ENCODE peak calls at places on chromosomes 5 and 9, in ten cellular contexts. S is RWPE1, O is chondrocyte, D is choroid plexus epithelial cell, L is dorsolateral prefrontal cortex, P is HCT116, U is MCF 10A, T is GM23338, B is K562, F is NB4. W is an unnamed sample.

GRCh38 chr9:110050925-110051355 is 157.0 kb downstream of the C9orf152 start:
- DNase-seq in L (no peak), B (no peak), S (peak; percentile 94), F (peak; percentile 79), D (peak; percentile 90), U (peak; percentile 94), O (no peak), T (no peak), P (peak; percentile 48), W (no peak)

GRCh38 chr5:29930316-29930715 is 1263.2 kb upstream of the CDH6 start:
- DNase-seq in U (peak; percentile 0), O (no peak), L (no peak), F (no peak), S (no peak), B (peak; percentile 23), D (no peak), T (peak; percentile 10), P (no peak), W (no peak)

GRCh38 chr9:95447660-95448420 is 68.9 kb downstream of the PTCH1 start:
- DNase-seq in T (peak; percentile 49), U (no peak), P (no peak), L (no peak), O (no peak), F (no peak), S (no peak), D (no peak), B (no peak), W (no peak)

GRCh38 chr5:72234265-72234700 is 85.8 kb downstream of the MRPS27 start:
- DNase-seq in T (peak; percentile 43), P (no peak), U (peak; percentile 70), L (no peak), F (peak; percentile 89), S (peak; percentile 66), D (peak; percentile 77), O (no peak), B (peak; percentile 87), W (no peak)

GRCh38 chr5:11069041-11069440 is 308.0 kb upstream of the DAP start:
- DNase-seq in F (no peak), O (no peak), L (no peak), T (no peak), S (no peak), P (no peak), B (no peak), U (no peak), D (no peak), W (no peak)

GRCh38 chr5:150443242-150444075 is 6.1 kb downstream of the RPS14 start:
- DNase-seq in D (no peak), P (no peak), S (no peak), F (peak; percentile 37), O (no peak), B (peak; percentile 30), L (peak; percentile 68), T (no peak), U (peak; percentile 30), W (no peak)

GRCh38 chr5:97534166-97534565 is 351.1 kb upstream of the RIOK2 start:
- DNase-seq in P (peak; percentile 51), T (peak; percentile 65), D (peak; percentile 97), L (no peak), U (peak; percentile 87), F (peak; percentile 71), S (peak; percentile 83), B (peak; percentile 9), O (no peak), W (no peak)

GRCh38 chr9:33946779-33947535 is 101.7 kb downstream of the UBAP2 start:
- DNase-seq in S (peak; percentile 84), P (no peak), F (no peak), D (peak; percentile 96), B (no peak), U (peak; percentile 85), O (no peak), L (no peak), T (no peak), W (no peak)

GRCh38 chr5:3659907-3660306 is 64.3 kb downstream of the IRX1 start:
- DNase-seq in U (no peak), S (peak; percentile 33), P (no peak), D (no peak), L (no peak), T (no peak), B (peak; percentile 9), O (no peak), F (peak; percentile 21), W (no peak)

GRCh38 chr9:108151161-108151586 is 661.6 kb upstream of the KLF4 start:
- DNase-seq in F (peak; percentile 68), O (no peak), T (no peak), S (peak; percentile 36), L (no peak), B (peak; percentile 33), P (no peak), D (peak; percentile 69), U (peak; percentile 81), W (no peak)

GRCh38 chr5:171308453-171309275 is at the start of gene TLX3:
- DNase-seq in T (peak; percentile 96), U (no peak), P (peak; percentile 87), L (no peak), B (no peak), S (peak; percentile 75), F (no peak), O (no peak), D (no peak), W (no peak)

GRCh38 chr5:142110046-142110531 is 1.5 kb downstream of the NDFIP1 start:
- DNase-seq in L (no peak), D (peak; percentile 41), T (no peak), S (peak; percentile 36), B (peak; percentile 51), F (peak; percentile 68), U (peak; percentile 58), P (no peak), O (no peak), W (no peak)

GRCh38 chr5:14849516-14850294 is 21.9 kb downstream of the ANKH start:
- DNase-seq in B (no peak), S (peak; percentile 39), L (no peak), T (peak; percentile 22), O (no peak), P (no peak), D (peak; percentile 26), U (peak; percentile 9), F (no peak), W (no peak)

GRCh38 chr9:34997375-34997774 is 7.8 kb downstream of the DNAJB5 start:
- DNase-seq in S (no peak), D (no peak), P (no peak), L (no peak), O (no peak), F (no peak), T (no peak), U (no peak), B (peak; percentile 71), W (no peak)

GRCh38 chr5:35924950-35925722 is 13.3 kb downstream of the CAPSL start:
- DNase-seq in S (peak; percentile 65), B (peak; percentile 62), O (no peak), D (peak; percentile 81), T (peak; percentile 87), L (peak; percentile 79), U (peak; percentile 81), F (peak; percentile 64), P (peak; percentile 21), W (no peak)
- TF ChIP-seq CTCF in S (peak; percentile 84), B (peak; percentile 75), O (peak; percentile 90), D (peak; percentile 80), T (peak; percentile 74), L (peak; percentile 78), U (peak; percentile 88), F (peak; percentile 54), P (peak; percentile 45), W (peak; percentile 77)

DNA sequence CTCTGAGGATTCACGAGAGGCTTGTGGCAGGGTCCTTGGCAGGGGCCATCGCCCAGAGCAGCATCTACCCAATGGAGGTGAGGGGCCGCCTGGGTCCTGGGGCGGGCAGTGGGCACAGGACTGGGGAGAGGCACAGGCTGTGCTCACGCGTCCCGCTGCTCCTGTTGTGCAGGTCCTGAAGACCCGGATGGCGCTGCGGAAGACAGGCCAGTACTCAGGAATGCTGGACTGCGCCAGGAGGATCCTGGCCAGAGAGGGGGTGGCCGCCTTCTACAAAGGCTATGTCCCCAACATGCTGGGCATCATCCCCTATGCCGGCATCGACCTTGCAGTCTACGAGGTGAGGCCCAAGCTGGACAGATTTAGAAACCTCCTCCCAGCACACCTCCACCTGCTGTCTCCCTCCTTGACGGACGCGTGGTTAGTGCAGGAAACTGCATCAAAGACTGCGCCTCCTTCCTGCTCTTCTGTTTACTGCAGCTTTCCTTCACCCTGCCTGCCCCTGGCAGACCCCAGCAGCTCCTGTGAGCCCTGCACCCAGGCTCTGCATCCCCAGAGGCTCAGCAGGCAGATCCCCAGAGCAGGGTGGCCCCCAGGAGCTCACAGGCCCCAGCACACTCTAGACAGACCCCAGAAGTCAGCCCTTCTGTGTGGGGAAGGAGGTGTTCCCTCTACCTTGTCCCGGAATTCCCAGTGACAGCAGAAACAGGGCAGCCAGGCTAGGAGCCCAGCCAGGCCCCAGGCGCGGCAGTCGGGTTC is 21.2 kb downstream of the PTGES2 start:
- DNase-seq in P (no peak), O (no peak), T (no peak), D (no peak), L (no peak), B (no peak), S (no peak), F (no peak), U (no peak), W (no peak)
- TF ChIP-seq CTCF in P (no peak), O (no peak), T (peak; percentile 14), D (no peak), L (no peak), B (peak; percentile 13), S (no peak), F (no peak), U (no peak), W (no peak)

DNA sequence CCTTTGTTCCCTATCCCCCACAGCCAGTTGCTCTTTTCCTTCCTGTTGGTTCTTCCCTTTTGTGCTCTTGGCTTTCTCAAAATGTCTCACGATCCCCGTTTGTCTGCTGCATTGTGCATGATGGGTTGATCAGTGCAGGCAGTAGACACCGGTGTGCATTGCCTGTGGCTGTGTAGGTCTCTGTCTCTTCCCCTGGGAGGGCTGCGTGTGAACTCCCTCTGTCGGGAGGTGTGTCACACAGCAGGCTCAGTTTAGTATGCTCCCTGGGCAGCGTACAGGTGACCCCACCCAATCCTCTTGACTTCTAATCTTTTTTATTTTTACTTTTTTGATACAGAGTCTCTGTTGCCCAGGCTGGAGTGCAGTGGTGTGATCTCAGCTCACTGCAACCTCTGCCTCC is 265.3 kb downstream of the FSTL4 start:
- DNase-seq in O (no peak), B (peak; percentile 26), U (peak; percentile 36), P (peak; percentile 56), S (no peak), L (no peak), D (no peak), T (peak; percentile 43), F (no peak), W (no peak)
- TF ChIP-seq CTCF in O (no peak), B (peak; percentile 53), U (peak; percentile 10), P (peak; percentile 73), S (no peak), L (no peak), D (no peak), T (peak; percentile 11), F (no peak), W (peak; percentile 16)

DNA sequence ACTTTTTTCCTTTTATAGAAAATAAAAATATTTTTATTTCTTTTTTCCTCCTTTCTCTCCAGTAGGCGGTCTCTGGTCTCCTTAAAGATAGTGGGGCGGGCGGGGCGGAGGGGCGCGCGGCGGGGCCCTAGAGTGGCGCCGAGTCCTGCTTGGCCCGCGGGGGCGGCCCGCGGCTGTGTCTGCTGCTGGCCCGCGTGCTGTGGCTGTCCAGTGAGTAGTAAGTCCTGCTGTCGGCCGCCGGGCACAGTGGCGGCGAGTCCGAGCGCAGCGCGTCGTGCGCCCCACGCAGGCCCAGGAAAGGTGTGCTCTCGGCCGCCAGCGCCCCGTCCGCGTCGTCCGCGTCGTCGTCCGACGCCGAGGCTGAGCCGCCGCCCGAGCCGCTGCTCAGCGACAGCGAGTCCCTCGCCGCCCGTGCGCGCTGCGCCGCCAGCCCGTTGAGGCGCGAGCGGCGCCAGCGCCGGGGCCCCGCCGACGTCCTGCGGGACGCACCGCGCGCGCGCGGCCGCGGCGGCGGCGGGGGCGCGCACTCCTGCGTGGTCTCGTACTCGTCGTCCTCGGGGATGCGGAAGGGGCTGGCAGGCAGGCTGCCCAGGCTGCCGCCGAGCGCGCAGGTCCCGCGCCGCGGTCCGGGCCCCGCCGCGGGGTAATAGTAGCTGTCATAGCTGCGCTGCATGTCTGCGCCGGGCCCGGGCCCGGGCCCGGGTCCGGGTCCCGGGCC is 52.3 kb downstream of the PSD2 start:
- DNase-seq in L (peak; percentile 75), T (peak; percentile 69), O (peak; percentile 58), S (no peak), P (no peak), B (peak; percentile 30), D (no peak), F (no peak), U (no peak), W (peak; percentile 79)
- TF ChIP-seq CTCF in L (no peak), T (no peak), O (peak; percentile 50), S (no peak), P (no peak), B (no peak), D (no peak), F (no peak), U (no peak), W (peak; percentile 57)

W was measured in type B pancreatic cell.